ENCODE peak calls at places on chromosomes 7 and 10, in nine cellular contexts. G is activated naive CD8-positive, alpha-beta T cell treated with anti-CD3 and anti-CD28 coated beads for 36 hours; R is endothelial cell of umbilical vein; J is activated T-cell treated with anti-CD3 and anti-CD28 coated beads for 4 hours; V is NCI-H226; H is NCI-H2171 treated with DMSO at 0.1 percent for 48 hours; I is HL-60; Z is fibroblast of gingiva; T is AG20443. P is an unnamed sample.
A peak's percentile ranks its signal among the peaks of the same experiment; 100 is the strongest.

GRCh38 chr7:73521636-73522080 is 435 bp downstream of the BAZ1B start:
- DNase-seq in G (no peak), R (no peak), J (no peak), V (peak; percentile 46), H (peak; percentile 40), I (no peak), Z (peak; percentile 56), T (peak; percentile 83), P (no peak)

GRCh38 chr10:22666287-22667092 is 47.9 kb downstream of the PIP4K2A start:
- DNase-seq in G (peak; percentile 48), R (no peak), J (no peak), V (no peak), H (no peak), I (no peak), Z (no peak), T (no peak), P (peak; percentile 90)

GRCh38 chr7:143401265-143401664 is 7.4 kb downstream of the EPHA1 start:
- DNase-seq in G (no peak), R (no peak), J (no peak), V (no peak), H (no peak), I (no peak), Z (no peak), T (no peak), P (no peak)

GRCh38 chr10:96496281-96496925 is 17.3 kb downstream of the TLL2 start:
- DNase-seq in G (no peak), R (peak; percentile 30), J (no peak), V (no peak), H (no peak), I (no peak), Z (no peak), T (peak; percentile 55), P (no peak)

GRCh38 chr10:23191764-23192395 is at the start of gene PTF1A:
- DNase-seq in G (no peak), R (no peak), J (no peak), V (no peak), H (no peak), I (no peak), Z (no peak), T (no peak), P (no peak)

GRCh38 chr7:50431316-50431715 is 18.8 kb downstream of the FIGNL1 start:
- DNase-seq in G (no peak), R (no peak), J (no peak), V (no peak), H (no peak), I (no peak), Z (no peak), T (no peak), P (no peak)

GRCh38 chr7:37899712-37900247 is 16.8 kb downstream of the SFRP4 start:
- DNase-seq in G (no peak), R (no peak), J (no peak), V (no peak), H (no peak), I (no peak), Z (no peak), T (no peak), P (no peak)

GRCh38 chr7:134616611-134617010 is 30.0 kb upstream of the BPGM start:
- DNase-seq in G (no peak), R (no peak), J (no peak), V (no peak), H (no peak), I (no peak), Z (no peak), T (no peak), P (no peak)

GRCh38 chr10:34157501-34157900 is 657.6 kb downstream of the PARD3 start:
- DNase-seq in G (no peak), R (no peak), J (no peak), V (no peak), H (no peak), I (no peak), Z (peak; percentile 50), T (peak; percentile 20), P (no peak)

GRCh38 chr7:37193087-37193774 is 255.4 kb downstream of the ELMO1 start:
- DNase-seq in G (no peak), R (peak; percentile 56), J (no peak), V (no peak), H (no peak), I (no peak), Z (no peak), T (no peak), P (no peak)

GRCh38 chr7:49791089-49791741 is 17.8 kb downstream of the VWC2 start:
- DNase-seq in G (no peak), R (no peak), J (no peak), V (no peak), H (peak; percentile 14), I (no peak), Z (no peak), T (no peak), P (no peak)

GRCh38 chr7:33986951-33987948 is 81.9 kb downstream of the BMPER start:
- DNase-seq in G (no peak), R (peak; percentile 73), J (no peak), V (peak; percentile 100), H (no peak), I (no peak), Z (peak; percentile 98), T (peak; percentile 88), P (no peak)

GRCh38 chr10:122086416-122087240 is 97.7 kb downstream of the TACC2 start:
- DNase-seq in G (no peak), R (no peak), J (no peak), V (no peak), H (no peak), I (no peak), Z (no peak), T (no peak), P (no peak)

GRCh38 chr10:124643281-124644009 is 100.7 kb downstream of the FAM53B start:
- DNase-seq in G (no peak), R (no peak), J (no peak), V (no peak), H (peak; percentile 4), I (no peak), Z (no peak), T (no peak), P (no peak)

GRCh38 chr10:33509231-33509871 is 174.9 kb upstream of the NRP1 start:
- DNase-seq in G (peak; percentile 31), R (peak; percentile 95), J (no peak), V (peak; percentile 75), H (peak; percentile 10), I (peak; percentile 39), Z (peak; percentile 60), T (peak; percentile 72), P (peak; percentile 56)

GRCh38 chr7:16084370-16084769 is 337.0 kb downstream of the CRPPA start:
- DNase-seq in G (no peak), R (peak; percentile 79), J (no peak), V (peak; percentile 52), H (no peak), I (no peak), Z (no peak), T (no peak), P (no peak)

GRCh38 chr7:141550694-141551079 is 523 bp upstream of the AGK start:
- DNase-seq in G (peak; percentile 7), R (peak; percentile 4), J (no peak), V (no peak), H (no peak), I (no peak), Z (peak; percentile 4), T (peak; percentile 31), P (no peak)

GRCh38 chr7:73358590-73359275 is 30.8 kb downstream of the FKBP6 start:
- DNase-seq in G (no peak), R (no peak), J (no peak), V (no peak), H (no peak), I (no peak), Z (no peak), T (no peak), P (no peak)

GRCh38 chr7:158280467-158281154 is 307.0 kb downstream of the PTPRN2 start:
- DNase-seq in G (no peak), R (no peak), J (no peak), V (no peak), H (no peak), I (no peak), Z (no peak), T (no peak), P (no peak)

GRCh38 chr7:93366816-93367215 is 134.7 kb downstream of the VPS50 start:
- DNase-seq in G (no peak), R (no peak), J (no peak), V (no peak), H (no peak), I (no peak), Z (no peak), T (no peak), P (no peak)

GRCh38 chr10:124069341-124069740 is 24.1 kb downstream of the CHST15 start:
- DNase-seq in G (no peak), R (no peak), J (no peak), V (no peak), H (no peak), I (no peak), Z (no peak), T (no peak), P (no peak)

GRCh38 chr7:55431898-55432297 is 66.8 kb downstream of the LANCL2 start:
- DNase-seq in G (no peak), R (no peak), J (no peak), V (no peak), H (no peak), I (no peak), Z (no peak), T (no peak), P (no peak)

GRCh38 chr7:107687656-107688055 is 27.0 kb downstream of the SLC26A4 start:
- DNase-seq in G (no peak), R (peak; percentile 12), J (no peak), V (no peak), H (no peak), I (no peak), Z (no peak), T (peak; percentile 16), P (no peak)

GRCh38 chr10:110307805-110308204 is 3.1 kb upstream of the SMNDC1 start:
- DNase-seq in G (no peak), R (peak; percentile 67), J (no peak), V (peak; percentile 45), H (no peak), I (no peak), Z (no peak), T (no peak), P (no peak)

GRCh38 chr10:22824984-22825383 is 102.9 kb upstream of the ARMC3 start:
- DNase-seq in G (no peak), R (peak; percentile 47), J (no peak), V (peak; percentile 37), H (no peak), I (no peak), Z (no peak), T (peak; percentile 48), P (no peak)

GRCh38 chr10:22997102-22997501 is 69.2 kb downstream of the ARMC3 start:
- DNase-seq in G (no peak), R (peak; percentile 7), J (no peak), V (no peak), H (no peak), I (no peak), Z (peak; percentile 35), T (no peak), P (no peak)

GRCh38 chr10:4673279-4674040 is 152.5 kb upstream of the AKR1E2 start:
- DNase-seq in G (no peak), R (no peak), J (no peak), V (no peak), H (no peak), I (no peak), Z (no peak), T (no peak), P (no peak)

GRCh38 chr7:104967595-104967994 is 46.4 kb upstream of the KMT2E start:
- DNase-seq in G (no peak), R (no peak), J (no peak), V (peak; percentile 79), H (no peak), I (no peak), Z (no peak), T (peak; percentile 71), P (no peak)

GRCh38 chr10:133379152-133379800 is at the start of gene PAOX:
- DNase-seq in G (peak; percentile 72), R (peak; percentile 28), J (no peak), V (no peak), H (no peak), I (no peak), Z (peak; percentile 62), T (peak; percentile 92), P (peak; percentile 90)

GRCh38 chr7:47302560-47302959 is 279.4 kb downstream of the TNS3 start:
- DNase-seq in G (no peak), R (no peak), J (no peak), V (no peak), H (no peak), I (no peak), Z (no peak), T (no peak), P (no peak)